ENCODE peak calls at places on chromosomes 12 and 14, in eight cellular contexts. X is left ventricle myocardium superior; Z is GM19239; G is stimulated activated CD4-positive, alpha-beta T cell treated with anti-CD3 and anti-CD28 coated beads, Interleukin-4, amount 100 ng/mL, for 4 hours; M is IMR-90; Q is A172; E is activated CD8-positive, alpha-beta T cell treated with anti-CD3 and anti-CD28 coated beads for 36 hours; K is activated CD4-positive, alpha-beta T cell treated with anti-CD3 and anti-CD28 coated beads, Interleukin-2, amount 50 U/mL, for 48 hours. B is an unnamed sample.

GRCh38 chr12:79063258-79063657 is 198.7 kb downstream of the SYT1 start:
- DNase-seq in X (no peak), Z (no peak), G (no peak), M (peak; percentile 37), Q (no peak), E (no peak), K (no peak), B (no peak)

GRCh38 chr12:115210533-115211252 is 526.7 kb upstream of the TBX3 start:
- DNase-seq in X (peak; percentile 26), Z (no peak), G (no peak), M (no peak), Q (no peak), E (no peak), K (no peak), B (no peak)

GRCh38 chr12:69508581-69508980 is 38.4 kb downstream of the FRS2 start:
- DNase-seq in X (no peak), Z (no peak), G (no peak), M (no peak), Q (no peak), E (no peak), K (no peak), B (no peak)

GRCh38 chr12:124315316-124315924 is 20.5 kb downstream of the RFLNA start:
- DNase-seq in X (no peak), Z (no peak), G (no peak), M (no peak), Q (no peak), E (no peak), K (no peak), B (no peak)

GRCh38 chr12:6092784-6093722 is 31.4 kb downstream of the VWF start:
- DNase-seq in X (no peak), Z (no peak), G (no peak), M (peak; percentile 92), Q (peak; percentile 92), E (no peak), K (no peak), B (no peak)

GRCh38 chr12:53623526-53623925 is 2.7 kb downstream of the ATF7 start:
- DNase-seq in X (no peak), Z (no peak), G (no peak), M (peak; percentile 66), Q (no peak), E (no peak), K (no peak), B (no peak)

GRCh38 chr14:24145219-24145618 is 1.2 kb downstream of the PSME2 start:
- DNase-seq in X (no peak), Z (no peak), G (no peak), M (no peak), Q (no peak), E (no peak), K (no peak), B (no peak)

GRCh38 chr12:3683670-3684069 is 69.2 kb downstream of the CRACR2A start:
- DNase-seq in X (no peak), Z (no peak), G (no peak), M (peak; percentile 31), Q (no peak), E (no peak), K (no peak), B (no peak)

GRCh38 chr12:47189753-47190152 is 110.0 kb upstream of the AMIGO2 start:
- DNase-seq in X (no peak), Z (no peak), G (no peak), M (no peak), Q (no peak), E (no peak), K (no peak), B (no peak)

GRCh38 chr12:2794736-2795289 is at the start of gene FKBP4:
- DNase-seq in X (peak; percentile 94), Z (peak; percentile 97), G (peak; percentile 92), M (peak; percentile 73), Q (peak; percentile 30), E (peak; percentile 92), K (peak; percentile 88), B (peak; percentile 95)

GRCh38 chr14:74670726-74671125 is 42.2 kb downstream of the AREL1 start:
- DNase-seq in X (no peak), Z (no peak), G (no peak), M (peak; percentile 82), Q (peak; percentile 57), E (no peak), K (no peak), B (no peak)

GRCh38 chr12:11963841-11964471 is 106.8 kb upstream of the BCL2L14 start:
- DNase-seq in X (no peak), Z (no peak), G (no peak), M (no peak), Q (no peak), E (no peak), K (no peak), B (no peak)

GRCh38 chr14:57209561-57209960 is 59.1 kb downstream of the EXOC5 start:
- DNase-seq in X (no peak), Z (no peak), G (no peak), M (peak; percentile 73), Q (peak; percentile 13), E (no peak), K (no peak), B (no peak)

GRCh38 chr12:121189061-121189886 is 20.7 kb upstream of the P2RX4 start:
- DNase-seq in X (no peak), Z (no peak), G (no peak), M (no peak), Q (no peak), E (no peak), K (no peak), B (no peak)

GRCh38 chr12:114888458-114888857 is 204.5 kb upstream of the TBX3 start:
- DNase-seq in X (no peak), Z (no peak), G (no peak), M (peak; percentile 58), Q (no peak), E (no peak), K (no peak), B (no peak)

GRCh38 chr12:64610092-64610659 is at the start of gene RASSF3:
- DNase-seq in X (peak; percentile 88), Z (peak; percentile 56), G (peak; percentile 58), M (peak; percentile 67), Q (no peak), E (peak; percentile 77), K (peak; percentile 77), B (peak; percentile 90)

GRCh38 chr12:69324797-69325466 is 23.2 kb upstream of the LYZ start:
- DNase-seq in X (no peak), Z (no peak), G (no peak), M (no peak), Q (no peak), E (no peak), K (no peak), B (no peak)

B was measured in Right ventricle myocardium inferior.